ENCODE peak calls at places on chromosome 12, in seven cellular contexts. One of them, this sample, is unnamed. For H3K27me3, the result is how much of the 10 kb centered on the place peaks cover.

GRCh38 chr12:81797100-81797499 is 38.0 kb upstream of the PPFIA2 start:
- DNase-seq in tibial nerve: no peak
- DNase-seq in IMR-90: no peak
- DNase-seq in tibial artery: no peak
- DNase-seq in heart right ventricle: no peak
- DNase-seq in right lobe of liver: no peak
- DNase-seq in AG04450: no peak
- DNase-seq in this sample: no peak

GRCh38 chr12:64583395-64584172 is 26.7 kb upstream of the RASSF3 start:
- DNase-seq in right lobe of liver: no peak
- DNase-seq in IMR-90: peak
- DNase-seq in tibial nerve: no peak
- DNase-seq in AG04450: no peak
- DNase-seq in tibial artery: no peak
- DNase-seq in heart right ventricle: no peak
- DNase-seq in this sample: no peak

GRCh38 chr12:57735952-57736742 is 2.4 kb downstream of the AGAP2 start:
- DNase-seq in heart right ventricle: peak
- DNase-seq in tibial artery: no peak
- DNase-seq in IMR-90: peak
- DNase-seq in tibial nerve: no peak
- DNase-seq in AG04450: no peak
- DNase-seq in right lobe of liver: no peak
- DNase-seq in this sample: no peak

GRCh38 chr12:98354520-98354919 is 160.9 kb upstream of the TMPO start:
- DNase-seq in AG04450: no peak
- DNase-seq in tibial artery: no peak
- DNase-seq in heart right ventricle: no peak
- DNase-seq in tibial nerve: no peak
- DNase-seq in right lobe of liver: no peak
- DNase-seq in IMR-90: no peak
- DNase-seq in this sample: no peak

GRCh38 chr12:27969901-27970390 is 2.6 kb downstream of the PTHLH start:
- DNase-seq in right lobe of liver: peak
- DNase-seq in AG04450: no peak
- DNase-seq in IMR-90: peak
- DNase-seq in tibial artery: peak
- DNase-seq in tibial nerve: peak
- DNase-seq in heart right ventricle: peak
- DNase-seq in this sample: no peak

GRCh38 chr12:25308761-25309160 is 58.0 kb upstream of the KRAS start:
- DNase-seq in tibial artery: no peak
- DNase-seq in right lobe of liver: no peak
- DNase-seq in tibial nerve: no peak
- DNase-seq in heart right ventricle: no peak
- DNase-seq in AG04450: peak
- DNase-seq in IMR-90: peak
- DNase-seq in this sample: no peak

GRCh38 chr12:25054783-25055144 is 105.9 kb upstream of the BCAT1 start:
- DNase-seq in AG04450: no peak
- DNase-seq in IMR-90: peak
- DNase-seq in heart right ventricle: no peak
- DNase-seq in tibial artery: no peak
- DNase-seq in tibial nerve: no peak
- DNase-seq in right lobe of liver: no peak
- DNase-seq in this sample: no peak

GRCh38 chr12:111099186-111099585 is 178.8 kb upstream of the MYL2 start:
- DNase-seq in tibial artery: no peak
- DNase-seq in heart right ventricle: no peak
- DNase-seq in IMR-90: no peak
- DNase-seq in tibial nerve: no peak
- DNase-seq in right lobe of liver: no peak
- DNase-seq in AG04450: no peak
- DNase-seq in this sample: no peak

GRCh38 chr12:84727964-84728363 is 184.6 kb downstream of the SLC6A15 start:
- DNase-seq in heart right ventricle: no peak
- DNase-seq in tibial nerve: no peak
- DNase-seq in right lobe of liver: no peak
- DNase-seq in tibial artery: no peak
- DNase-seq in IMR-90: no peak
- DNase-seq in AG04450: no peak
- DNase-seq in this sample: no peak

GRCh38 chr12:85823436-85824179 is 12.6 kb downstream of the RASSF9 start:
- DNase-seq in tibial nerve: no peak
- DNase-seq in tibial artery: no peak
- DNase-seq in right lobe of liver: no peak
- DNase-seq in IMR-90: peak
- DNase-seq in heart right ventricle: no peak
- DNase-seq in AG04450: no peak
- DNase-seq in this sample: no peak

GRCh38 chr12:108854453-108855283 is 2.7 kb downstream of the SSH1 start:
- DNase-seq in tibial nerve: no peak
- DNase-seq in tibial artery: peak
- DNase-seq in right lobe of liver: peak
- DNase-seq in IMR-90: peak
- DNase-seq in heart right ventricle: peak
- DNase-seq in AG04450: peak
- DNase-seq in this sample: peak

GRCh38 chr12:96258451-96258933 is 64.3 kb downstream of the ELK3 start:
- DNase-seq in tibial nerve: no peak
- DNase-seq in IMR-90: peak
- DNase-seq in tibial artery: peak
- DNase-seq in heart right ventricle: peak
- DNase-seq in AG04450: no peak
- DNase-seq in right lobe of liver: no peak
- DNase-seq in this sample: no peak

GRCh38 chr12:111424793-111425251 is 19.1 kb downstream of the SH2B3 start:
- DNase-seq in AG04450: no peak
- DNase-seq in tibial nerve: no peak
- DNase-seq in heart right ventricle: no peak
- DNase-seq in right lobe of liver: no peak
- DNase-seq in IMR-90: no peak
- DNase-seq in tibial artery: no peak
- DNase-seq in this sample: no peak

GRCh38 chr12:57216014-57216891 is at the start of gene NXPH4:
- DNase-seq in heart right ventricle: no peak
- DNase-seq in IMR-90: no peak
- DNase-seq in AG04450: no peak
- DNase-seq in tibial nerve: no peak
- DNase-seq in right lobe of liver: peak
- DNase-seq in tibial artery: no peak
- DNase-seq in this sample: no peak

GRCh38 chr12:132166801-132167591 is 22.7 kb downstream of the NOC4L start:
- DNase-seq in heart right ventricle: no peak
- DNase-seq in tibial artery: no peak
- DNase-seq in IMR-90: no peak
- DNase-seq in right lobe of liver: no peak
- DNase-seq in AG04450: no peak
- DNase-seq in tibial nerve: no peak
- DNase-seq in this sample: no peak

GRCh38 chr12:112838731-112839130 is 47.2 kb downstream of the RPH3A start:
- DNase-seq in heart right ventricle: no peak
- DNase-seq in tibial artery: no peak
- DNase-seq in AG04450: no peak
- DNase-seq in right lobe of liver: no peak
- DNase-seq in tibial nerve: no peak
- DNase-seq in IMR-90: no peak
- DNase-seq in this sample: no peak

GRCh38 chr12:10331642-10332239 is 24.1 kb downstream of the KLRD1 start:
- DNase-seq in AG04450: peak
- DNase-seq in IMR-90: peak
- DNase-seq in right lobe of liver: no peak
- DNase-seq in tibial nerve: no peak
- DNase-seq in heart right ventricle: no peak
- DNase-seq in tibial artery: no peak
- DNase-seq in this sample: no peak

GRCh38 chr12:48027183-48028002 is 23.1 kb upstream of the COL2A1 start:
- DNase-seq in IMR-90: no peak
- DNase-seq in right lobe of liver: no peak
- DNase-seq in tibial artery: no peak
- DNase-seq in AG04450: no peak
- DNase-seq in heart right ventricle: no peak
- DNase-seq in tibial nerve: no peak
- DNase-seq in this sample: no peak

DNA sequence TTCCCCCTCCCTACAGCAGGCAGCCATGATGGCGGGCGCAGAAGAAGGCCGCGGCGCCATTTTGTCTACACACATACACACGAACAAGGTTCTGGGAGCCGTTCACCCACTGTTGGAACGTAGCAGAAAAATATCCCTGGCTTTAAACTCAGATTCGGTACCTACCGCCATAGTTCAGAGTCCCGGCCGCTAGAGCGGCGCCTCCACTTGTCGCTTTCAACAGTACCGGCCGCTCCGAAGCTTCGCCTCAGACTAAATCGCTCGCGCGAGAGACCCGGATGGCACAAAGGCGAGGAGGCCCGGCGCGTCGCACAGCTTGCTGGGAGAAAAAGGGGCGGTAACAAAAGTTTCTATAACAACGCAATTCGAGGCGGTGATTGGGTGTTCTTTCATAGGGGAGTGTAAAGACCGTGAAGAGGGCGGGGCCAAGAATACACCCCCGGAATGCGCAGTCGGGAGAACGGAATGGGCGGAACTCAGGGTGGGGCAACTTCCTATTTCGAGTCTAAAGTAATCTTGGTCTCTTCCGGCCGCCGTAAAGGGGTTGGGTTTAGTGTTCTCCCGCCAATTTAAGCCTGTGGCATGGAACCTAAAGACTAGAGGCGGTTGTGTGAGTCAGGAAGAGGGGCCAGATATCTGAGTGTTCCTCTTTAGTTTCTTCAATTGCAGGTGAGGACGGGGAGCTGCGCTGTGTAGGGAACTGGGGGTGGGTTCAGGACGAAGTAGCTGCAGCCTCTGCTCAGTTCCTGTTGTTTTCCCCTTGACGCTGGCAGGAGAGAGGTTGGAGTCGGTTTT is at the start of the genes KNTC1 and RSRC2:
- DNase-seq in AG04450: peak
- DNase-seq in right lobe of liver: peak
- DNase-seq in tibial nerve: peak
- DNase-seq in tibial artery: peak
- DNase-seq in heart right ventricle: peak
- DNase-seq in IMR-90: peak
- DNase-seq in this sample: peak
- H3K4me3 ChIP-seq in AG04450: peak
- H3K4me3 ChIP-seq in right lobe of liver: peak
- H3K4me3 ChIP-seq in tibial nerve: peak
- H3K4me3 ChIP-seq in tibial artery: peak
- H3K4me3 ChIP-seq in heart right ventricle: peak
- H3K4me3 ChIP-seq in IMR-90: peak
- H3K4me3 ChIP-seq in this sample: peak

GRCh38 chr12:71411635-71412034 is 28.0 kb upstream of the LGR5 start:
- DNase-seq in heart right ventricle: no peak
- DNase-seq in AG04450: no peak
- DNase-seq in right lobe of liver: no peak
- DNase-seq in tibial artery: no peak
- DNase-seq in IMR-90: no peak
- DNase-seq in tibial nerve: no peak
- DNase-seq in this sample: no peak

GRCh38 chr12:71421007-71421406 is 18.6 kb upstream of the LGR5 start:
- DNase-seq in IMR-90: no peak
- DNase-seq in tibial nerve: no peak
- DNase-seq in heart right ventricle: no peak
- DNase-seq in AG04450: no peak
- DNase-seq in tibial artery: no peak
- DNase-seq in right lobe of liver: no peak
- DNase-seq in this sample: no peak

GRCh38 chr12:71410844-71411243 is 28.8 kb upstream of the LGR5 start:
- DNase-seq in IMR-90: no peak
- DNase-seq in heart right ventricle: no peak
- DNase-seq in AG04450: no peak
- DNase-seq in tibial artery: no peak
- DNase-seq in right lobe of liver: no peak
- DNase-seq in tibial nerve: no peak
- DNase-seq in this sample: no peak

GRCh38 chr12:71415336-71416231 is 24.0 kb upstream of the LGR5 start:
- DNase-seq in tibial artery: no peak
- DNase-seq in AG04450: peak
- DNase-seq in IMR-90: peak
- DNase-seq in right lobe of liver: no peak
- DNase-seq in heart right ventricle: peak
- DNase-seq in tibial nerve: no peak
- DNase-seq in this sample: no peak
- TF ChIP-seq CTCF in tibial artery: peak
- TF ChIP-seq CTCF in AG04450: peak
- TF ChIP-seq CTCF in IMR-90: peak
- TF ChIP-seq CTCF in right lobe of liver: peak
- TF ChIP-seq CTCF in heart right ventricle: peak
- TF ChIP-seq CTCF in tibial nerve: peak
- TF ChIP-seq CTCF in this sample: peak

GRCh38 chr12:2058837-2059236 is 6.0 kb downstream of the CACNA1C start:
- DNase-seq in tibial nerve: no peak
- DNase-seq in right lobe of liver: no peak
- DNase-seq in tibial artery: no peak
- DNase-seq in IMR-90: no peak
- DNase-seq in AG04450: no peak
- DNase-seq in heart right ventricle: no peak
- DNase-seq in this sample: no peak

GRCh38 chr12:2061402-2061801 is 8.6 kb downstream of the CACNA1C start:
- DNase-seq in AG04450: no peak
- DNase-seq in IMR-90: no peak
- DNase-seq in tibial nerve: no peak
- DNase-seq in tibial artery: no peak
- DNase-seq in right lobe of liver: no peak
- DNase-seq in heart right ventricle: no peak
- DNase-seq in this sample: no peak

GRCh38 chr12:2054091-2055018 is 1.6 kb downstream of the CACNA1C start:
- DNase-seq in tibial artery: peak
- DNase-seq in tibial nerve: no peak
- DNase-seq in right lobe of liver: no peak
- DNase-seq in IMR-90: no peak
- DNase-seq in AG04450: no peak
- DNase-seq in heart right ventricle: no peak
- DNase-seq in this sample: no peak

GRCh38 chr12:2057041-2057792 is 4.4 kb downstream of the CACNA1C start:
- DNase-seq in tibial nerve: peak
- DNase-seq in IMR-90: peak
- DNase-seq in heart right ventricle: peak
- DNase-seq in tibial artery: peak
- DNase-seq in AG04450: no peak
- DNase-seq in right lobe of liver: peak
- DNase-seq in this sample: no peak

GRCh38 chr12:2057793-2058408 is 5.1 kb downstream of the CACNA1C start:
- DNase-seq in tibial nerve: no peak
- DNase-seq in right lobe of liver: no peak
- DNase-seq in heart right ventricle: no peak
- DNase-seq in AG04450: no peak
- DNase-seq in tibial artery: peak
- DNase-seq in IMR-90: no peak
- DNase-seq in this sample: no peak
- H3K27me3 ChIP-seq in tibial nerve: under half
- H3K27me3 ChIP-seq in right lobe of liver: under half
- H3K27me3 ChIP-seq in heart right ventricle: under half
- H3K27me3 ChIP-seq in AG04450: under half
- H3K27me3 ChIP-seq in tibial artery: under half
- H3K27me3 ChIP-seq in IMR-90: under half
- H3K27me3 ChIP-seq in this sample: under half

GRCh38 chr12:52231305-52232232 is 1.5 kb upstream of the KRT7 start:
- DNase-seq in AG04450: no peak
- DNase-seq in right lobe of liver: no peak
- DNase-seq in tibial nerve: no peak
- DNase-seq in IMR-90: no peak
- DNase-seq in heart right ventricle: no peak
- DNase-seq in tibial artery: peak
- DNase-seq in this sample: no peak
- H3K4me3 ChIP-seq in AG04450: no peak
- H3K4me3 ChIP-seq in right lobe of liver: no peak
- H3K4me3 ChIP-seq in tibial nerve: no peak
- H3K4me3 ChIP-seq in IMR-90: no peak
- H3K4me3 ChIP-seq in heart right ventricle: no peak
- H3K4me3 ChIP-seq in tibial artery: no peak
- H3K4me3 ChIP-seq in this sample: no peak

GRCh38 chr12:114682920-114683708 is 861 bp downstream of the TBX3 start:
- DNase-seq in right lobe of liver: no peak
- DNase-seq in IMR-90: no peak
- DNase-seq in tibial artery: no peak
- DNase-seq in AG04450: no peak
- DNase-seq in heart right ventricle: peak
- DNase-seq in tibial nerve: no peak
- DNase-seq in this sample: no peak
- TF ChIP-seq CTCF in right lobe of liver: no peak
- TF ChIP-seq CTCF in IMR-90: no peak
- TF ChIP-seq CTCF in tibial artery: no peak
- TF ChIP-seq CTCF in AG04450: no peak
- TF ChIP-seq CTCF in heart right ventricle: no peak
- TF ChIP-seq CTCF in tibial nerve: no peak
- TF ChIP-seq CTCF in this sample: no peak